ENCODE peak calls at places on chromosomes 13 and 19, in six cellular contexts. N, U, K, M, J and E are unnamed samples.

GRCh38 chr19:17865364-17866311 is 5.9 kb downstream of the RPL18A start:
- DNase-seq in M (no peak), U (no peak), K (no peak), N (no peak), J (no peak), E (no peak)

GRCh38 chr19:11612816-11613511 is 15.7 kb downstream of the ZNF627 start:
- DNase-seq in J (no peak), M (no peak), U (no peak), N (no peak), K (no peak), E (no peak)

GRCh38 chr13:91358384-91358776 is 10.9 kb downstream of the MIR17HG start:
- DNase-seq in K (peak; percentile 63), U (no peak), M (no peak), J (no peak), N (no peak), E (no peak)

GRCh38 chr19:55913643-55914268 is 18.4 kb downstream of the NLRP13 start:
- DNase-seq in N (no peak), M (no peak), U (no peak), K (peak; percentile 8), J (no peak), E (no peak)

GRCh38 chr19:10899171-10899653 is 27.9 kb downstream of the CARM1 start:
- DNase-seq in M (no peak), U (peak; percentile 91), J (no peak), N (peak; percentile 91), K (no peak), E (peak; percentile 64)

GRCh38 chr13:21048901-21049655 is 12.3 kb downstream of the LATS2 start:
- DNase-seq in J (no peak), K (no peak), U (no peak), N (no peak), M (no peak), E (no peak)

GRCh38 chr19:38702278-38702677 is 42.0 kb downstream of the CAPN12 start:
- DNase-seq in N (no peak), K (no peak), U (no peak), J (no peak), M (no peak), E (no peak)

GRCh38 chr19:51467864-51468544 is 9.8 kb upstream of the SIGLEC8 start:
- DNase-seq in J (no peak), M (no peak), N (no peak), K (peak; percentile 78), U (no peak), E (no peak)

GRCh38 chr13:21426238-21426637 is 32.9 kb downstream of the ZDHHC20 start:
- DNase-seq in N (no peak), U (no peak), J (no peak), M (no peak), K (no peak), E (no peak)

GRCh38 chr19:55459950-55460657 is 1.3 kb downstream of the ISOC2 start:
- DNase-seq in J (no peak), N (no peak), K (no peak), U (no peak), M (no peak), E (no peak)

GRCh38 chr13:40313269-40314200 is 352.9 kb downstream of the FOXO1 start:
- DNase-seq in U (no peak), J (no peak), M (peak; percentile 45), N (no peak), K (no peak), E (no peak)

GRCh38 chr13:23378009-23378632 is 55.4 kb downstream of the SACS start:
- DNase-seq in U (no peak), M (peak; percentile 99), J (no peak), N (no peak), K (peak; percentile 34), E (no peak)

GRCh38 chr19:709965-710714 is 1.4 kb downstream of the PALM start:
- DNase-seq in U (no peak), M (no peak), J (peak; percentile 22), K (no peak), N (peak; percentile 81), E (peak; percentile 85)

GRCh38 chr19:58476498-58477015 is 405 bp downstream of the ZNF446 start:
- DNase-seq in N (no peak), J (no peak), U (peak; percentile 66), K (no peak), M (peak; percentile 10), E (no peak)

GRCh38 chr13:52160053-52160452 is 656 bp upstream of the NEK3 start:
- DNase-seq in K (no peak), N (no peak), M (no peak), J (no peak), U (no peak), E (no peak)

GRCh38 chr13:52164989-52165388 is 5.6 kb upstream of the NEK3 start:
- DNase-seq in U (no peak), J (no peak), M (no peak), K (no peak), N (no peak), E (no peak)

GRCh38 chr13:52165410-52165809 is 6.0 kb upstream of the NEK3 start:
- DNase-seq in K (no peak), N (no peak), J (no peak), M (no peak), U (no peak), E (no peak)

GRCh38 chr13:52161193-52161646 is 1.8 kb upstream of the NEK3 start:
- DNase-seq in U (no peak), N (no peak), J (no peak), K (no peak), M (no peak), E (no peak)

GRCh38 chr13:52162279-52163101 is 3.1 kb upstream of the NEK3 start:
- DNase-seq in M (peak; percentile 60), J (peak; percentile 31), N (no peak), K (no peak), U (no peak), E (no peak)
- H3K27ac ChIP-seq in M (no peak overlapping the region), J (no peak overlapping the region), N (no peak overlapping the region), K (peak overlapping the region; percentile 32), U (no peak overlapping the region), E (peak overlapping the region; percentile 65)

DNA sequence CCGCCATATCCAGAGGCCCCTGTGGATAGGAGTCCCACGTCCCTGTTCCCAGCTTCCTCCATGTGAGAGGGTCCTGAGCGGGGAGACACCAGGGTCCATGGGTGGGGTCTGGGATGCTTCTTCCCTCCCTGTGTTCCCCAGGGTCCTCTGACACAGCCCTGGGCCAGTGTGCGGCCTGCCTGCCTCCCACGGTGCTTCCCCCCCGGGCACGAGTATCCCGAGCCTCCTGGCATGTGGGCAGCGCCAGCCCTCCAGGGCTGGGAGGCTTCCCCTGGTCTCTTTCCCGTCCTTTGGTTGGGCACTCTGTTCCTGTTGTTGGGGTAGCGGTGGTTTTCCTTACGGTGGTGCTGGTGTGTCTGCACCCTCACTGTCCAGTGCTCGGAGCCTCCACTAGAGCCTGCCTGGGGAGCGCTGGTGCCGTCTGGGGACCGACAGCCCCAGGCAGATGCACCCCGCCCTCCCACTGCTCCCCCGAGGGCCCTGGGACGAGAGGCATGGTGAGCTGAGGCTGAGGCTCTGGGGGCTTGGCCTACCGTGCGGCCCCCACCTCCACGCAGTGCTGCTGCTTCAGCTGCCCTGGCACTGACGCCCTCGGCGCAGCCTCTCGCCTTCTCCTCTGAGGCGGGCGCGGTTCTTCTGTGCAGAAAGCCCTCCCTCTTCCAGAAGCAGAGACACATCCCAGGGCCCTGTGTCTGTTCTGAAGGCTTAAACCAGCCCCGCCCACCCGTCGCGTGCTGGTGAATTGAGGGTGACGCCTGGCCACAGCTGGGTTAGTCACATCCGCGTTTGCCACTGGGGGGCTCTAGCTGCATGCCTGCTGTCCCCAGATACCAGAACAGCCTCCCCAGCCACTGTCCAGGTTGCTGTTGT is 27.9 kb downstream of the PLEKHJ1 start:
- DNase-seq in M (peak; percentile 21), N (peak; percentile 76), U (no peak), K (no peak), J (peak; percentile 83), E (peak; percentile 73)
- TF ChIP-seq CTCF in M (no peak), N (no peak), U (peak; percentile 9), K (no peak), J (peak; percentile 33), E (peak; percentile 37)

GRCh38 chr19:45645068-45645630 is 6.0 kb upstream of the EML2 start:
- DNase-seq in M (no peak), K (no peak), N (peak; percentile 57), U (no peak), J (no peak), E (peak; percentile 87)
- H3K4me3 ChIP-seq in M (peak overlapping the region; percentile 54), K (no peak overlapping the region), N (peak overlapping the region; percentile 56), U (no peak overlapping the region), J (peak overlapping the region; percentile 42), E (peak overlapping the region; percentile 48)

DNA sequence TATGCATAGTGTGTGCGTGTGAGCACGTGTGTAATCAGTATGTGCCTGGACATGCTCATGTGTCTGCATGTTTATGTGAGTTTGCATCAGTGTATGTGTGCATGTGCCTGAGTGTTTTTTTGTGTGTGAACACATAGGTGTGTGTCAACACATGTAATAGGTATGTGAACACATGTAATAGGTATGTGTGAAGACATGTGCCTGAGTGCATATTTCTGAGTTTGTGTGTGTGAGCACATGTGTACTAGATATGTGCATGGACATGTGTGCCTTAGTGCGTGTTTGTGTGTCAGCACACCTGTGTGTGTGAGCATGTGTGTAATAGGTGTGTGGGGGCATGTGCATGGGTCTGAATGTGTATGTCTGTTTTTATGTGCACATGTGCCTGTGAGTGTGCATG is 7.4 kb downstream of the SPPL2B start:
- DNase-seq in U (no peak), K (no peak), N (no peak), J (no peak), M (no peak), E (no peak)
- H3K27ac ChIP-seq in U (no peak overlapping the region), K (no peak overlapping the region), N (no peak overlapping the region), J (no peak overlapping the region), M (no peak overlapping the region), E (no peak overlapping the region)

GRCh38 chr13:96993660-96994029 is 631 bp downstream of the OXGR1 start:
- DNase-seq in N (no peak), M (no peak), J (peak; percentile 35), K (no peak), U (no peak), E (no peak)

GRCh38 chr13:96992633-96993032 is 1.6 kb downstream of the OXGR1 start:
- DNase-seq in U (no peak), M (no peak), N (no peak), J (no peak), K (no peak), E (no peak)

GRCh38 chr13:96994849-96995243 is 570 bp upstream of the OXGR1 start:
- DNase-seq in J (no peak), M (no peak), U (no peak), K (no peak), N (no peak), E (no peak)

GRCh38 chr13:96996097-96996496 is 1.8 kb upstream of the OXGR1 start:
- DNase-seq in M (no peak), K (no peak), U (no peak), N (no peak), J (no peak), E (no peak)

DNA sequence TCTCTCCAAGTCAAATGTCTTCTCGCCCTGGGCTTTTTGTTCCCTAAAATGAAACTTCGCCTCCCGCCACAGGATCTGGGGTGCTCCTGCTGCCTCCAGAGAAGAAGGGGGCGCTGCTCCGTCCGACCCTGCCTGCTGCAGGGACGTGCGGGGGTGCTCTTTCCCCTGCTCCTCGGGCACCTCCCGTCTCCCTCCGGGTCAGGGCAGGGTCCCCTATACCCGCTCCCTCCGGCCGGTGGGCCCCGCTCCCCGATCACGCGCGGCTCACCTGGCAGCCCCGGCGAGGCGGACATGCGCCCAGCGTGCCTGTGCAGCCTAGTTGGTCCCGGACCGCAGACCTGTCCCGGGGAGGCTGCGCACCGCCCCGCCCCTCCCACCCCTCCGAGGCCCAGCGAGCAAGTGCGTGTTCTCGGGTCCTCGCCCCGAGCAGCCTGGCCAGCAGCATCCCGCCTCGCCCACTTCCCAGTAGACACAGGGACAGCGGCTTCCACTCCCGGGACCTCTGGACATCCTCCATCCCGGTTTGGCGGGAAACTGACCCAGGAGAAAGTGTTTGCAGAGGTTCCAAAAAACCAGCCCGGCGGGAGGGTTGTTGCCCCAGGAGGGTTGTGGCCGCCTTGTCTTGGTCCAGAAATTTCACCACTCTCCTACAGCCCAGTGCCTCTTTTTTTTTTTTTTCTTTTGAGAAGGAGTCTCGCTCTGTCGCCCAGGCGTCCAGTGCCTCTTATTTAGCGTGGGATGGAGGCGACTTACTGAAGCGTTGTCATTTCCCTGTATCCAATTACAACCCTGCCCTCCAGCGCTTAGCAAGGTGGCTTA is at the start of gene OXGR1:
- DNase-seq in N (peak; percentile 52), K (no peak), U (peak; percentile 54), J (peak; percentile 36), M (no peak), E (no peak)
- TF ChIP-seq CTCF in N (no peak), K (no peak), U (no peak), J (peak; percentile 22), M (no peak), E (no peak)